ENCODE peak calls at places on chromosomes 1 and 21, in nine cellular contexts. One of them, this sample, is unnamed. For H3K4me1, the result is how much of the 10 kb centered on the place peaks cover.

GRCh38 chr1:226365831-226366231 is 42.1 kb downstream of the PARP1 start:
- DNase-seq in IMR-90: peak
- DNase-seq in uterus: no peak
- DNase-seq in ovary: no peak
- DNase-seq in suprapubic skin: no peak
- DNase-seq in esophagus muscularis mucosa: no peak
- DNase-seq in heart left ventricle: no peak
- DNase-seq in H1: no peak
- DNase-seq in A549: no peak
- DNase-seq in this sample: no peak

GRCh38 chr1:244057474-244058385 is 6.6 kb downstream of the ZBTB18 start:
- DNase-seq in IMR-90: no peak
- DNase-seq in uterus: no peak
- DNase-seq in ovary: no peak
- DNase-seq in suprapubic skin: no peak
- DNase-seq in esophagus muscularis mucosa: no peak
- DNase-seq in heart left ventricle: no peak
- DNase-seq in H1: no peak
- DNase-seq in A549: no peak
- DNase-seq in this sample: no peak

GRCh38 chr1:18794561-18794960 is 64.9 kb downstream of the TAS1R2 start:
- DNase-seq in IMR-90: no peak
- DNase-seq in uterus: no peak
- DNase-seq in ovary: no peak
- DNase-seq in suprapubic skin: no peak
- DNase-seq in esophagus muscularis mucosa: no peak
- DNase-seq in heart left ventricle: no peak
- DNase-seq in H1: peak
- DNase-seq in A549: peak
- DNase-seq in this sample: no peak

GRCh38 chr1:14987829-14988603 is 165.5 kb upstream of the TMEM51 start:
- DNase-seq in IMR-90: no peak
- DNase-seq in uterus: no peak
- DNase-seq in ovary: no peak
- DNase-seq in suprapubic skin: no peak
- DNase-seq in esophagus muscularis mucosa: no peak
- DNase-seq in heart left ventricle: no peak
- DNase-seq in H1: no peak
- DNase-seq in A549: no peak
- DNase-seq in this sample: peak

GRCh38 chr21:33964706-33965325 is 49.2 kb upstream of the ATP5PO start:
- DNase-seq in IMR-90: peak
- DNase-seq in uterus: no peak
- DNase-seq in ovary: no peak
- DNase-seq in suprapubic skin: no peak
- DNase-seq in esophagus muscularis mucosa: no peak
- DNase-seq in heart left ventricle: no peak
- DNase-seq in H1: no peak
- DNase-seq in A549: no peak
- DNase-seq in this sample: no peak

GRCh38 chr1:45170151-45170742 is 36.2 kb downstream of the ZSWIM5 start:
- DNase-seq in IMR-90: no peak
- DNase-seq in uterus: no peak
- DNase-seq in ovary: no peak
- DNase-seq in suprapubic skin: no peak
- DNase-seq in esophagus muscularis mucosa: no peak
- DNase-seq in heart left ventricle: no peak
- DNase-seq in H1: no peak
- DNase-seq in A549: no peak
- DNase-seq in this sample: no peak

GRCh38 chr1:18814340-18815202 is 44.9 kb downstream of the TAS1R2 start:
- DNase-seq in IMR-90: no peak
- DNase-seq in uterus: no peak
- DNase-seq in ovary: no peak
- DNase-seq in suprapubic skin: no peak
- DNase-seq in esophagus muscularis mucosa: no peak
- DNase-seq in heart left ventricle: no peak
- DNase-seq in H1: no peak
- DNase-seq in A549: no peak
- DNase-seq in this sample: no peak

GRCh38 chr1:2070016-2070415 is 19.8 kb downstream of the PRKCZ start:
- DNase-seq in IMR-90: no peak
- DNase-seq in uterus: no peak
- DNase-seq in ovary: no peak
- DNase-seq in suprapubic skin: no peak
- DNase-seq in esophagus muscularis mucosa: no peak
- DNase-seq in heart left ventricle: no peak
- DNase-seq in H1: no peak
- DNase-seq in A549: no peak
- DNase-seq in this sample: no peak

GRCh38 chr1:222829868-222830267 is 15.0 kb downstream of the DISP1 start:
- DNase-seq in IMR-90: peak
- DNase-seq in uterus: no peak
- DNase-seq in ovary: no peak
- DNase-seq in suprapubic skin: no peak
- DNase-seq in esophagus muscularis mucosa: no peak
- DNase-seq in heart left ventricle: no peak
- DNase-seq in H1: no peak
- DNase-seq in A549: no peak
- DNase-seq in this sample: peak

GRCh38 chr1:214520544-214521165 is 30.7 kb downstream of the PTPN14 start:
- DNase-seq in IMR-90: no peak
- DNase-seq in uterus: no peak
- DNase-seq in ovary: no peak
- DNase-seq in suprapubic skin: no peak
- DNase-seq in esophagus muscularis mucosa: peak
- DNase-seq in heart left ventricle: no peak
- DNase-seq in H1: no peak
- DNase-seq in A549: no peak
- DNase-seq in this sample: no peak

GRCh38 chr1:201310986-201311355 is 27.7 kb downstream of the PKP1 start:
- DNase-seq in IMR-90: peak
- DNase-seq in uterus: peak
- DNase-seq in ovary: no peak
- DNase-seq in suprapubic skin: no peak
- DNase-seq in esophagus muscularis mucosa: no peak
- DNase-seq in heart left ventricle: peak
- DNase-seq in H1: no peak
- DNase-seq in A549: peak
- DNase-seq in this sample: no peak

GRCh38 chr1:230291731-230292620 is 134.2 kb downstream of the PGBD5 start:
- DNase-seq in IMR-90: no peak
- DNase-seq in uterus: peak
- DNase-seq in ovary: no peak
- DNase-seq in suprapubic skin: peak
- DNase-seq in esophagus muscularis mucosa: no peak
- DNase-seq in heart left ventricle: no peak
- DNase-seq in H1: no peak
- DNase-seq in A549: no peak
- DNase-seq in this sample: no peak

GRCh38 chr1:2334883-2335534 is 56.3 kb downstream of the MORN1 start:
- DNase-seq in IMR-90: no peak
- DNase-seq in uterus: no peak
- DNase-seq in ovary: no peak
- DNase-seq in suprapubic skin: no peak
- DNase-seq in esophagus muscularis mucosa: no peak
- DNase-seq in heart left ventricle: no peak
- DNase-seq in H1: no peak
- DNase-seq in A549: no peak
- DNase-seq in this sample: no peak

GRCh38 chr1:147892216-147892615 is 10.4 kb upstream of the GJA8 start:
- DNase-seq in IMR-90: no peak
- DNase-seq in uterus: no peak
- DNase-seq in ovary: no peak
- DNase-seq in suprapubic skin: no peak
- DNase-seq in esophagus muscularis mucosa: peak
- DNase-seq in heart left ventricle: peak
- DNase-seq in H1: no peak
- DNase-seq in A549: peak
- DNase-seq in this sample: peak

GRCh38 chr1:183070923-183071618 is 47.9 kb downstream of the LAMC1 start:
- DNase-seq in IMR-90: peak
- DNase-seq in uterus: no peak
- DNase-seq in ovary: no peak
- DNase-seq in suprapubic skin: no peak
- DNase-seq in esophagus muscularis mucosa: no peak
- DNase-seq in heart left ventricle: no peak
- DNase-seq in H1: no peak
- DNase-seq in A549: no peak
- DNase-seq in this sample: no peak

DNA sequence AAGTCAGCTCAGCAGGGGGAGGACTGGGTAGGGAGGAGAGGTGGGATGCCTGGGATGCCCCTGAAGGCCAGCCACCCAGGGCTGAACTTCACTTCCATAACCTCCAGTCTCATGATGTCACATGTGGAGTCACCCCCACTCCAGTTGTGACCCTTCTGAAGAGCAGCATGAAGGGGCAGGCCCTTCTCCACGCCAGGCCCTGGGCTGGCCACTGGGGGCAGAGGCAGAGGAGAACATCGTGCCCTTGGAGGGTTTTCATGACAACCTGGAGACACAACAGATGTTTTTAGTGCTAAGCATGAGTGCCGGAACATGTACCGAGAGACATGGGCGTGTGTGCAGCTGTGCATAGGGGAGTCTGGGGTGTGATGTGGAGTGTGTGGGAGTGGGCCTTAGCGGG is 37.6 kb downstream of the FAAH start:
- DNase-seq in IMR-90: no peak
- DNase-seq in uterus: no peak
- DNase-seq in ovary: no peak
- DNase-seq in suprapubic skin: no peak
- DNase-seq in esophagus muscularis mucosa: no peak
- DNase-seq in heart left ventricle: no peak
- DNase-seq in H1: no peak
- DNase-seq in A549: no peak
- DNase-seq in this sample: no peak
- TF ChIP-seq CTCF in IMR-90: no peak
- TF ChIP-seq CTCF in uterus: no peak
- TF ChIP-seq CTCF in ovary: no peak
- TF ChIP-seq CTCF in suprapubic skin: no peak
- TF ChIP-seq CTCF in esophagus muscularis mucosa: no peak
- TF ChIP-seq CTCF in heart left ventricle: no peak
- TF ChIP-seq CTCF in H1: peak
- TF ChIP-seq CTCF in A549: no peak
- TF ChIP-seq CTCF in this sample: no peak

DNA sequence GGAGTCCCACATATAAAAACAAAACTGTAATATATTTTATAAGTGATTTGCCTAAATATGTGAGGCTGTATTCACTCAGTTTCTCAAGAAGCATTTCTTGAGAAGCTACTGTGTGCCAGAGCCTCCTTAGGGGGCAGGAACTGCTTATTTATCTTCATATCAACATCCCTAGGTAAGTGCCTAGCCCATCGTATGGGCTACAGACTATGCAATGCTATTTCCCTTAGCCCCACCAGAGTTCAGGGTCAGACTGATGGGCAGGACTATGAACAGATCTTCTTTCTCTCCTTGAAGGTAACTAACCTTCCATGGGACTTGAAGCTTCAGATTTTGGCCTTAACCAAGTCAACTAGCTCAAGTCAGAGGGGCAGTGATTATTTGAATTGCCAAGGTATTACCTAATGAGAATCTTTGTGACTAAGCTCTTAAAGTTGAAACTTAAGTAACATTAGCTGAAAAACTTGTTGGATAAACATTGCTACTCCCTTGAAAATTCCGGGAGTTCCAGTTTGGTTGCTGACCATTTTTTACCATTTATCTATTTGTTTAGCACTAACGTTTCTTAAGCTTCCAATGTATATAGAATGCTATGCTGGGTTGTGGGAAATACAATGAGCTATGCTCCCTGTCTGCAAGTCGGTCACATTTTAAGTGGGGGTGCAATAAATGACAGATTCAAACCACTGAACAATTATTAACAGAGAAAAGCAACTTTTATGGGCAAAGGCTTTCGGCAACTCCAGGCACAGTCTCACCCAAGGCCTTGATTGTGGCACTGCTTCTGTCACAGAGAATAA is 85.2 kb downstream of the GPR88 start:
- DNase-seq in IMR-90: peak
- DNase-seq in uterus: no peak
- DNase-seq in ovary: no peak
- DNase-seq in suprapubic skin: no peak
- DNase-seq in esophagus muscularis mucosa: no peak
- DNase-seq in heart left ventricle: no peak
- DNase-seq in H1: no peak
- DNase-seq in A549: no peak
- DNase-seq in this sample: no peak
- H3K4me1 ChIP-seq in IMR-90: under half
- H3K4me1 ChIP-seq in uterus: under half
- H3K4me1 ChIP-seq in ovary: under half
- H3K4me1 ChIP-seq in suprapubic skin: under half
- H3K4me1 ChIP-seq in esophagus muscularis mucosa: under half
- H3K4me1 ChIP-seq in heart left ventricle: under half
- H3K4me1 ChIP-seq in H1: under half
- H3K4me1 ChIP-seq in A549: half or more
- H3K4me1 ChIP-seq in this sample: under half

GRCh38 chr1:25549273-25550154 is 6.1 kb downstream of the LDLRAP1 start:
- DNase-seq in IMR-90: peak
- DNase-seq in uterus: no peak
- DNase-seq in ovary: no peak
- DNase-seq in suprapubic skin: no peak
- DNase-seq in esophagus muscularis mucosa: no peak
- DNase-seq in heart left ventricle: peak
- DNase-seq in H1: no peak
- DNase-seq in A549: no peak
- DNase-seq in this sample: no peak
- TF ChIP-seq POLR2A in IMR-90: no peak
- TF ChIP-seq POLR2A in uterus: no peak
- TF ChIP-seq POLR2A in ovary: no peak
- TF ChIP-seq POLR2A in suprapubic skin: no peak
- TF ChIP-seq POLR2A in esophagus muscularis mucosa: no peak
- TF ChIP-seq POLR2A in heart left ventricle: no peak
- TF ChIP-seq POLR2A in H1: no peak
- TF ChIP-seq POLR2A in A549: no peak
- TF ChIP-seq POLR2A in this sample: no peak

GRCh38 chr1:114063544-114063943 is 84.3 kb downstream of the OLFML3 start:
- DNase-seq in IMR-90: no peak
- DNase-seq in uterus: no peak
- DNase-seq in ovary: no peak
- DNase-seq in suprapubic skin: no peak
- DNase-seq in esophagus muscularis mucosa: no peak
- DNase-seq in heart left ventricle: no peak
- DNase-seq in H1: no peak
- DNase-seq in A549: no peak
- DNase-seq in this sample: no peak
- TF ChIP-seq CTCF in IMR-90: no peak
- TF ChIP-seq CTCF in uterus: no peak
- TF ChIP-seq CTCF in ovary: no peak
- TF ChIP-seq CTCF in suprapubic skin: no peak
- TF ChIP-seq CTCF in esophagus muscularis mucosa: no peak
- TF ChIP-seq CTCF in heart left ventricle: no peak
- TF ChIP-seq CTCF in H1: no peak
- TF ChIP-seq CTCF in A549: no peak
- TF ChIP-seq CTCF in this sample: no peak

This sample was measured in testis.